ENCODE peak calls at places on chromosomes 7 and 10, in seven cellular contexts. V is activated T-cell treated with anti-CD3 and anti-CD28 coated beads, Interleukin-2, amount 50 U/mL, for 4 hours; F is glutamatergic neuron; O is NCI-H1105 treated with DMSO at 0.1 percent for 48 hours; J is T-helper 1 cell; P is A549; Q is mammary epithelial cell. C is an unnamed sample.

GRCh38 chr7:54345746-54346145 is 196.4 kb upstream of the VSTM2A start:
- DNase-seq in V (no peak), F (no peak), O (no peak), J (no peak), P (no peak), Q (no peak), C (peak)

GRCh38 chr7:151075662-151075971 is 5.0 kb downstream of the FASTK start:
- DNase-seq in V (no peak), F (no peak), O (no peak), J (no peak), P (no peak), Q (no peak), C (no peak)

GRCh38 chr7:47453093-47454056 is 128.5 kb downstream of the TNS3 start:
- DNase-seq in V (no peak), F (no peak), O (no peak), J (no peak), P (peak), Q (peak), C (peak)

GRCh38 chr7:73876361-73876760 is 15.4 kb downstream of the TMEM270 start:
- DNase-seq in V (no peak), F (no peak), O (no peak), J (no peak), P (no peak), Q (no peak), C (no peak)

GRCh38 chr7:122770943-122771342 is 68.2 kb upstream of the RNF148 start:
- DNase-seq in V (no peak), F (no peak), O (no peak), J (no peak), P (no peak), Q (no peak), C (no peak)

GRCh38 chr10:21069929-21070363 is 172.8 kb upstream of the NEBL start:
- DNase-seq in V (no peak), F (no peak), O (no peak), J (no peak), P (no peak), Q (no peak), C (no peak)

GRCh38 chr7:43431020-43431595 is 151.8 kb upstream of the STK17A start:
- DNase-seq in V (no peak), F (no peak), O (no peak), J (no peak), P (no peak), Q (no peak), C (peak)

GRCh38 chr7:140176271-140176701 is 497 bp downstream of the KDM7A start:
- DNase-seq in V (peak), F (peak), O (no peak), J (no peak), P (no peak), Q (no peak), C (no peak)

GRCh38 chr7:116443101-116443523 is 56.4 kb upstream of the CAV2 start:
- DNase-seq in V (no peak), F (no peak), O (no peak), J (no peak), P (peak), Q (peak), C (peak)

GRCh38 chr7:24821045-24821853 is 64.0 kb upstream of the GSDME start:
- DNase-seq in V (peak), F (no peak), O (no peak), J (peak), P (peak), Q (peak), C (peak)

GRCh38 chr7:19066109-19066508 is 51.3 kb downstream of the TWIST1 start:
- DNase-seq in V (no peak), F (no peak), O (no peak), J (no peak), P (no peak), Q (no peak), C (peak)

GRCh38 chr10:96831867-96832720 is at the start of gene LCOR:
- DNase-seq in V (peak), F (peak), O (peak), J (peak), P (peak), Q (peak), C (peak)

GRCh38 chr10:30985552-30985951 is 46.1 kb downstream of the ZNF438 start:
- DNase-seq in V (no peak), F (no peak), O (no peak), J (peak), P (no peak), Q (peak), C (peak)

GRCh38 chr7:435518-436366 is 83.9 kb downstream of the PDGFA start:
- DNase-seq in V (no peak), F (no peak), O (no peak), J (no peak), P (peak), Q (peak), C (peak)

GRCh38 chr10:112565434-112566053 is 118.5 kb downstream of the VTI1A start:
- DNase-seq in V (no peak), F (peak), O (peak), J (peak), P (peak), Q (peak), C (peak)

GRCh38 chr7:104956753-104957450 is 57.1 kb upstream of the KMT2E start:
- DNase-seq in V (no peak), F (no peak), O (no peak), J (peak), P (no peak), Q (peak), C (peak)

GRCh38 chr7:108299251-108300014 is 156.8 kb downstream of the NRCAM start:
- DNase-seq in V (no peak), F (no peak), O (no peak), J (no peak), P (no peak), Q (peak), C (peak)

GRCh38 chr7:150420987-150421674 is 29.3 kb upstream of the GIMAP8 start:
- DNase-seq in V (peak), F (peak), O (peak), J (peak), P (peak), Q (peak), C (peak)

GRCh38 chr7:136859798-136860197 is 8.7 kb upstream of the CHRM2 start:
- DNase-seq in V (no peak), F (no peak), O (no peak), J (no peak), P (no peak), Q (no peak), C (peak)

GRCh38 chr10:21138769-21139324 is 241.7 kb upstream of the NEBL start:
- DNase-seq in V (no peak), F (no peak), O (no peak), J (no peak), P (no peak), Q (no peak), C (no peak)

GRCh38 chr7:42080831-42081230 is 156.2 kb downstream of the GLI3 start:
- DNase-seq in V (no peak), F (no peak), O (no peak), J (no peak), P (no peak), Q (no peak), C (no peak)

GRCh38 chr10:124212702-124213101 is 119.3 kb upstream of the CHST15 start:
- DNase-seq in V (no peak), F (no peak), O (no peak), J (no peak), P (no peak), Q (no peak), C (no peak)

GRCh38 chr7:81692146-81692905 is 77.5 kb downstream of the HGF start:
- DNase-seq in V (no peak), F (no peak), O (no peak), J (no peak), P (no peak), Q (no peak), C (peak)

GRCh38 chr7:16084370-16084769 is 337.0 kb downstream of the CRPPA start:
- DNase-seq in V (no peak), F (no peak), O (peak), J (no peak), P (no peak), Q (no peak), C (peak)

GRCh38 chr10:54559498-54559897 is 241.5 kb downstream of the PCDH15 start:
- DNase-seq in V (no peak), F (no peak), O (no peak), J (no peak), P (no peak), Q (peak), C (no peak)

GRCh38 chr10:102196893-102197292 is 29.2 kb upstream of the ELOVL3 start:
- DNase-seq in V (no peak), F (no peak), O (no peak), J (no peak), P (no peak), Q (no peak), C (no peak)

GRCh38 chr7:1289681-1290261 is 57.1 kb downstream of the UNCX start:
- DNase-seq in V (no peak), F (no peak), O (peak), J (no peak), P (no peak), Q (no peak), C (peak)

GRCh38 chr10:130774871-130775270 is 536.6 kb downstream of the TCERG1L start:
- DNase-seq in V (no peak), F (no peak), O (no peak), J (no peak), P (no peak), Q (no peak), C (no peak)

GRCh38 chr7:2157473-2158279 is 75.1 kb downstream of the MAD1L1 start:
- DNase-seq in V (no peak), F (peak), O (peak), J (no peak), P (no peak), Q (no peak), C (peak)

GRCh38 chr7:65980478-65981250 is 1.3 kb downstream of the GUSB start:
- DNase-seq in V (no peak), F (no peak), O (no peak), J (peak), P (no peak), Q (no peak), C (no peak)

GRCh38 chr10:76892766-76893479 is 744.7 kb downstream of the KCNMA1 start:
- DNase-seq in V (no peak), F (no peak), O (no peak), J (no peak), P (no peak), Q (no peak), C (peak)

GRCh38 chr7:84200859-84201258 is 6.3 kb upstream of the SEMA3A start:
- DNase-seq in V (no peak), F (no peak), O (no peak), J (no peak), P (no peak), Q (peak), C (no peak)

GRCh38 chr10:94186722-94187121 is 176.0 kb downstream of the NOC3L start:
- DNase-seq in V (no peak), F (no peak), O (peak), J (no peak), P (no peak), Q (no peak), C (no peak)

GRCh38 chr10:70761727-70762350 is 23.3 kb downstream of the TBATA start:
- DNase-seq in V (no peak), F (no peak), O (no peak), J (no peak), P (no peak), Q (no peak), C (no peak)

GRCh38 chr7:148336411-148336810 is 254.2 kb upstream of the C7orf33 start:
- DNase-seq in V (no peak), F (no peak), O (no peak), J (no peak), P (no peak), Q (no peak), C (no peak)

GRCh38 chr10:14879055-14879800 is 562 bp downstream of the SUV39H2 start:
- DNase-seq in V (peak), F (peak), O (no peak), J (peak), P (peak), Q (no peak), C (peak)